ENCODE peak calls at places on chromosomes 4 and X, in four cellular contexts. H, R, U and V are unnamed samples.
A peak's percentile ranks its signal among the peaks of the same experiment; 100 is the strongest.

GRCh38 chr4:67871867-67872266 is 11.9 kb downstream of the TMPRSS11D start:
- DNase-seq in H (no peak), R (peak; percentile 28), U (peak; percentile 69), V (peak; percentile 7)

GRCh38 chr4:154506253-154506652 is 14.7 kb upstream of the DCHS2 start:
- DNase-seq in H (no peak), R (peak; percentile 18), U (peak; percentile 72), V (no peak)

GRCh38 chr4:2337131-2337723 is 75.3 kb upstream of the MXD4 start:
- DNase-seq in H (no peak), R (no peak), U (no peak), V (no peak)

GRCh38 chr4:44493924-44494323 is 45.3 kb upstream of the KCTD8 start:
- DNase-seq in H (no peak), R (peak; percentile 11), U (peak; percentile 3), V (no peak)

GRCh38 chr4:105495667-105496066 is 21.8 kb upstream of the PPA2 start:
- DNase-seq in H (no peak), R (no peak), U (no peak), V (no peak)

GRCh38 chrX:48560056-48560455 is 14.2 kb upstream of the RBM3 start:
- DNase-seq in H (no peak), R (no peak), U (no peak), V (no peak)

GRCh38 chr4:183758006-183758734 is 99.1 kb downstream of the TRAPPC11 start:
- DNase-seq in H (peak; percentile 84), R (no peak), U (no peak), V (no peak)

GRCh38 chr4:126850286-126850685 is 782.5 kb upstream of the INTU start:
- DNase-seq in H (no peak), R (no peak), U (peak; percentile 96), V (no peak)

GRCh38 chrX:104112326-104112951 is at the start of gene ZCCHC18:
- DNase-seq in H (peak; percentile 50), R (peak; percentile 74), U (peak; percentile 65), V (no peak)

GRCh38 chr4:119233750-119234149 is 21.2 kb downstream of the USP53 start:
- DNase-seq in H (no peak), R (peak; percentile 9), U (no peak), V (no peak)

GRCh38 chrX:56563231-56564116 is at the start of gene UBQLN2:
- DNase-seq in H (peak; percentile 87), R (peak; percentile 50), U (peak; percentile 88), V (no peak)

GRCh38 chr4:110621839-110622751 is 782 bp downstream of the PITX2 start:
- DNase-seq in H (peak; percentile 46), R (no peak), U (peak; percentile 56), V (no peak)

GRCh38 chrX:52265713-52266112 is 81.0 kb downstream of the MAGED4 start:
- DNase-seq in H (no peak), R (no peak), U (no peak), V (no peak)

GRCh38 chr4:153335665-153336064 is 8.8 kb upstream of the MND1 start:
- DNase-seq in H (no peak), R (no peak), U (no peak), V (no peak)

GRCh38 chrX:129091097-129091496 is 432.2 kb downstream of the SMARCA1 start:
- DNase-seq in H (no peak), R (no peak), U (no peak), V (no peak)

GRCh38 chr4:113564493-113564892 is 197.0 kb downstream of the CAMK2D start:
- DNase-seq in H (no peak), R (no peak), U (no peak), V (no peak)

GRCh38 chr4:2168469-2169319 is 73.2 kb downstream of the HAUS3 start:
- DNase-seq in H (peak; percentile 45), R (no peak), U (no peak), V (no peak)

GRCh38 chr4:38400946-38401345 is 263.1 kb upstream of the KLF3 start:
- DNase-seq in H (no peak), R (no peak), U (no peak), V (no peak)

GRCh38 chrX:34487364-34487763 is 169.7 kb downstream of the TMEM47 start:
- DNase-seq in H (no peak), R (no peak), U (no peak), V (no peak)

GRCh38 chr4:140250989-140251552 is 97.1 kb upstream of the MAML3 start:
- DNase-seq in H (no peak), R (no peak), U (no peak), V (no peak)

GRCh38 chr4:41363384-41363981 is 106.8 kb downstream of the UCHL1 start:
- DNase-seq in H (no peak), R (no peak), U (peak; percentile 67), V (no peak)

GRCh38 chr4:111466821-111467605 is 678.2 kb upstream of the FAM241A start:
- DNase-seq in H (no peak), R (no peak), U (no peak), V (no peak)

GRCh38 chr4:84938316-84938715 is 28.2 kb downstream of the WDFY3 start:
- DNase-seq in H (no peak), R (no peak), U (peak; percentile 77), V (no peak)

GRCh38 chrX:12360389-12360788 is 222.1 kb downstream of the FRMPD4 start:
- DNase-seq in H (no peak), R (no peak), U (peak; percentile 66), V (no peak)

GRCh38 chrX:122188751-122189150 is 995.3 kb upstream of the GRIA3 start:
- DNase-seq in H (no peak), R (no peak), U (peak; percentile 38), V (no peak)

GRCh38 chr4:23966720-23967119 is 76.9 kb upstream of the PPARGC1A start:
- DNase-seq in H (no peak), R (no peak), U (no peak), V (no peak)

GRCh38 chr4:93337196-93337595 is 491.4 kb upstream of the ATOH1 start:
- DNase-seq in H (no peak), R (no peak), U (no peak), V (no peak)

GRCh38 chr4:70793626-70794025 is 46.1 kb downstream of the GRSF1 start:
- DNase-seq in H (no peak), R (no peak), U (no peak), V (no peak)

GRCh38 chr4:7338876-7339623 is 95.7 kb downstream of the PSAPL1 start:
- DNase-seq in H (no peak), R (no peak), U (no peak), V (no peak)

GRCh38 chr4:189261475-189261874 is 679.2 kb upstream of the FRG1 start:
- DNase-seq in H (no peak), R (no peak), U (no peak), V (no peak)

GRCh38 chr4:25970241-25970675 is 56.2 kb downstream of the SMIM20 start:
- DNase-seq in H (no peak), R (peak; percentile 55), U (no peak), V (no peak)

GRCh38 chr4:106551724-106552123 is 183.1 kb upstream of the GIMD1 start:
- DNase-seq in H (no peak), R (no peak), U (no peak), V (no peak)

GRCh38 chr4:112147697-112148096 is 2.4 kb downstream of the FAM241A start:
- DNase-seq in H (no peak), R (no peak), U (peak; percentile 29), V (no peak)

GRCh38 chr4:112145820-112146813 is 863 bp downstream of the FAM241A start:
- DNase-seq in H (peak; percentile 64), R (peak; percentile 76), U (peak; percentile 67), V (peak; percentile 45)

GRCh38 chr4:173492315-173492714 is 37.7 kb downstream of the HAND2 start:
- DNase-seq in H (no peak), R (no peak), U (no peak), V (no peak)

GRCh38 chr4:173490817-173491518 is 39.1 kb downstream of the HAND2 start:
- DNase-seq in H (no peak), R (no peak), U (peak; percentile 88), V (no peak)

GRCh38 chr4:173493041-173493440 is 37.0 kb downstream of the HAND2 start:
- DNase-seq in H (no peak), R (no peak), U (no peak), V (no peak)

GRCh38 chr4:173498023-173498422 is 32.0 kb downstream of the HAND2 start:
- DNase-seq in H (no peak), R (no peak), U (no peak), V (peak; percentile 57)

DNA sequence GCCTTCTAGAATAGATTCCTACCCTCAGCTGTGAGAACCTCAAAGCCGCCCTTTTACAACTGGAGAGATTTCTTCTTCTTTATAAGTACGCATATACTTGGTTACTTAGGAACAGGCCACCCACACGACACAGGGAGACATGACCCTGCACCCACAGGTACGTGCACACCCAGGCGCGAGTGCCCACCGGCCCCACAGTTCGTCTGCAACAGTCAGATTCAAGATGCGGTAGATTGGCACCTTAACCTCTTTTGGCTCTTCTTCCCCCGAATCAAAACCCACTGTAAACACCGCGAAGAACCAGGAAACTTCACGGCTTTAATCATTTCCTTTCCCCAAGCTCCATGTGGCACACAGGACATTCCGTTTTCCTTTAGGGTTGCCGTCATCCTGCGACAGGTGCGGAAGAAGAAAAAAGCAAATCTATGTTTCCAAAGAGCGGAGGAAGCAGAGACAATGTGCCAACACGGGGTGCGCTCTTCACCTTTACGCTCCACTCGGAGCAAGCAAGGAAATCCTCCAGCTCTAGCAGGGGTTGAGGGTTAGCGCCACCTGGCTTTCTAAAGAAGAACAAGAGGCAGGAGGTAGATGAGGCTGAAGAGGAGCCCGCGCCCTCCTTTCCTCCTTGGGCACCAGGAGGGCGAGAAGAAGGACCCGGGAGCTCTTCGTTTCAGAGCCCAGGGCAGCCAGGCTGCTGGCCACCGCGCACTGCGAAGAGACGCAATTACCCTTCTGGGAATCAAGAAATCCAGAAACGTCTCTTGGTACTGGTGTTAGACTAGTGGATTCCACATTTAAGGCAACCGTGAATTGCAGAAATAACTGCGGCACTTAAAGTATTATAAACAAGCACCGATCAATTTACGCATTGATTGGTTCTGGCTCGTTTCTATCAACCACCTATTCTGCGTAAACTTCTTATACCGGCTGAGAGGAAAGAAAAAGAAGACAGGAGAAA is 35.7 kb downstream of the HAND2 start:
- DNase-seq in H (peak; percentile 52), R (peak; percentile 80), U (peak; percentile 85), V (peak; percentile 71)
- TF ChIP-seq CTCF in H (peak; percentile 60), R (peak; percentile 91), U (peak; percentile 74), V (peak; percentile 83)

GRCh38 chr4:133245226-133245625 is 96.1 kb downstream of the PCDH10 start:
- DNase-seq in H (no peak), R (no peak), U (no peak), V (no peak)
- TF ChIP-seq CTCF in H (no peak), R (no peak), U (no peak), V (no peak)

GRCh38 chrX:70554948-70555347 is 110.3 kb downstream of the DLG3 start:
- DNase-seq in H (no peak), R (no peak), U (no peak), V (no peak)

GRCh38 chrX:70552174-70552704 is 107.6 kb downstream of the DLG3 start:
- DNase-seq in H (no peak), R (no peak), U (no peak), V (no peak)

GRCh38 chrX:70554523-70554922 is 109.9 kb downstream of the DLG3 start:
- DNase-seq in H (no peak), R (no peak), U (no peak), V (no peak)

GRCh38 chrX:70553516-70553915 is 108.9 kb downstream of the DLG3 start:
- DNase-seq in H (no peak), R (no peak), U (no peak), V (peak; percentile 0)

GRCh38 chrX:70554081-70554480 is 109.4 kb downstream of the DLG3 start:
- DNase-seq in H (no peak), R (no peak), U (peak; percentile 30), V (no peak)
- TF ChIP-seq CTCF in H (no peak), R (no peak), U (peak; percentile 3), V (no peak)

GRCh38 chr4:61493470-61493869 is 293.3 kb downstream of the ADGRL3 start:
- DNase-seq in H (no peak), R (no peak), U (no peak), V (no peak)

GRCh38 chr4:61493041-61493440 is 292.9 kb downstream of the ADGRL3 start:
- DNase-seq in H (no peak), R (no peak), U (no peak), V (no peak)

GRCh38 chr4:61489927-61490326 is 289.8 kb downstream of the ADGRL3 start:
- DNase-seq in H (no peak), R (no peak), U (no peak), V (no peak)
- TF ChIP-seq CTCF in H (no peak), R (no peak), U (no peak), V (no peak)